ENCODE peak calls at places on chromosome 21, in seven cellular contexts. L is omental fat pad; M is stomach; S is spleen; F is stimulated activated CD4-positive, alpha-beta T cell treated with anti-CD3 and anti-CD28 coated beads, Interleukin-2, amount 100 ng/mL, for 4 hours; T is NCI-H345; X is activated T-helper 1 cell treated with Interleukin-2 at 50 U/mL for 16 hours. Q is an unnamed sample.

GRCh38 chr21:30044447-30045064 is 104.8 kb upstream of the GRIK1 start:
- DNase-seq in L (no peak), M (no peak), S (no peak), F (no peak), T (peak), X (no peak), Q (peak)

GRCh38 chr21:35217504-35218060 is 168.5 kb upstream of the RUNX1 start:
- DNase-seq in L (no peak), M (no peak), S (no peak), F (no peak), T (peak), X (no peak), Q (no peak)

GRCh38 chr21:38811257-38811656 is 5.5 kb downstream of the ETS2 start:
- DNase-seq in L (no peak), M (no peak), S (no peak), F (no peak), T (no peak), X (no peak), Q (no peak)

GRCh38 chr21:33789697-33790096 is 125.9 kb downstream of the ATP5PO start:
- DNase-seq in L (no peak), M (no peak), S (no peak), F (no peak), T (no peak), X (no peak), Q (no peak)

GRCh38 chr21:42002421-42002958 is 7.7 kb downstream of the ZBTB21 start:
- DNase-seq in L (no peak), M (no peak), S (no peak), F (peak), T (no peak), X (peak), Q (no peak)

GRCh38 chr21:27532081-27532480 is 565.2 kb upstream of the ADAMTS5 start:
- DNase-seq in L (no peak), M (no peak), S (no peak), F (no peak), T (no peak), X (no peak), Q (no peak)

GRCh38 chr21:41932576-41933258 is 21.1 kb downstream of the C2CD2 start:
- DNase-seq in L (no peak), M (no peak), S (peak), F (no peak), T (no peak), X (no peak), Q (peak)

GRCh38 chr21:45850181-45850580 is 131.4 kb upstream of the COL6A1 start:
- DNase-seq in L (no peak), M (peak), S (peak), F (no peak), T (no peak), X (no peak), Q (no peak)